ENCODE peak calls at places on chromosome 22, in seven cellular contexts. One of them, this sample, is unnamed.

GRCh38 chr22:32329202-32329645 is 28.4 kb upstream of the RFPL3 start:
- DNase-seq in OCI-LY7: no peak
- DNase-seq in SK-N-SH: no peak
- DNase-seq in PC-9: no peak
- DNase-seq in hepatocyte: no peak
- DNase-seq in PC-3: no peak
- DNase-seq in GM23248: no peak
- DNase-seq in this sample: no peak

GRCh38 chr22:49889071-49889470 is 29.2 kb downstream of the ALG12 start:
- DNase-seq in PC-3: no peak
- DNase-seq in GM23248: no peak
- DNase-seq in SK-N-SH: no peak
- DNase-seq in hepatocyte: no peak
- DNase-seq in OCI-LY7: no peak
- DNase-seq in PC-9: no peak
- DNase-seq in this sample: no peak

GRCh38 chr22:32103648-32104326 is 55.3 kb downstream of the C22orf42 start:
- DNase-seq in OCI-LY7: peak; percentile 11
- DNase-seq in SK-N-SH: peak; percentile 42
- DNase-seq in PC-3: peak; percentile 37
- DNase-seq in GM23248: peak; percentile 43
- DNase-seq in PC-9: peak; percentile 33
- DNase-seq in hepatocyte: no peak
- DNase-seq in this sample: peak; percentile 67

GRCh38 chr22:44604455-44604854 is 97.5 kb upstream of the PRR5 start:
- DNase-seq in OCI-LY7: no peak
- DNase-seq in SK-N-SH: no peak
- DNase-seq in hepatocyte: no peak
- DNase-seq in GM23248: no peak
- DNase-seq in PC-9: no peak
- DNase-seq in PC-3: no peak
- DNase-seq in this sample: no peak

GRCh38 chr22:29167032-29167911 is 38.4 kb upstream of the EMID1 start:
- DNase-seq in PC-3: no peak
- DNase-seq in GM23248: no peak
- DNase-seq in OCI-LY7: peak; percentile 55
- DNase-seq in SK-N-SH: no peak
- DNase-seq in PC-9: no peak
- DNase-seq in hepatocyte: no peak
- DNase-seq in this sample: peak; percentile 96

GRCh38 chr22:44127353-44127752 is 53.4 kb upstream of the PARVG start:
- DNase-seq in SK-N-SH: no peak
- DNase-seq in OCI-LY7: no peak
- DNase-seq in PC-9: no peak
- DNase-seq in GM23248: peak; percentile 17
- DNase-seq in PC-3: no peak
- DNase-seq in hepatocyte: no peak
- DNase-seq in this sample: no peak

GRCh38 chr22:42769574-42770447 is 49.1 kb upstream of the A4GALT start:
- DNase-seq in PC-9: no peak
- DNase-seq in hepatocyte: peak; percentile 83
- DNase-seq in OCI-LY7: peak; percentile 74
- DNase-seq in SK-N-SH: no peak
- DNase-seq in PC-3: no peak
- DNase-seq in GM23248: peak; percentile 86
- DNase-seq in this sample: peak; percentile 46

GRCh38 chr22:28146401-28147304 is 227.6 kb upstream of the PITPNB start:
- DNase-seq in SK-N-SH: no peak
- DNase-seq in PC-3: no peak
- DNase-seq in OCI-LY7: no peak
- DNase-seq in GM23248: peak; percentile 15
- DNase-seq in PC-9: no peak
- DNase-seq in hepatocyte: no peak
- DNase-seq in this sample: no peak

GRCh38 chr22:44710474-44711235 is 8.7 kb downstream of the PRR5 start:
- DNase-seq in PC-9: no peak
- DNase-seq in OCI-LY7: peak; percentile 20
- DNase-seq in GM23248: no peak
- DNase-seq in hepatocyte: no peak
- DNase-seq in SK-N-SH: no peak
- DNase-seq in PC-3: no peak
- DNase-seq in this sample: no peak

GRCh38 chr22:30044369-30044768 is 35.9 kb upstream of the HORMAD2 start:
- DNase-seq in GM23248: peak; percentile 96
- DNase-seq in PC-9: peak; percentile 96
- DNase-seq in PC-3: peak; percentile 71
- DNase-seq in OCI-LY7: no peak
- DNase-seq in SK-N-SH: peak; percentile 45
- DNase-seq in hepatocyte: peak; percentile 78
- DNase-seq in this sample: no peak

GRCh38 chr22:46551321-46551720 is 13.9 kb upstream of the CELSR1 start:
- DNase-seq in SK-N-SH: no peak
- DNase-seq in OCI-LY7: no peak
- DNase-seq in PC-9: no peak
- DNase-seq in hepatocyte: no peak
- DNase-seq in PC-3: no peak
- DNase-seq in GM23248: no peak
- DNase-seq in this sample: no peak
- H3K9me2 ChIP-seq in SK-N-SH: no peaks in the 10 kb centered on the region
- H3K9me2 ChIP-seq in OCI-LY7: no peaks in the 10 kb centered on the region
- H3K9me2 ChIP-seq in PC-9: no peaks in the 10 kb centered on the region
- H3K9me2 ChIP-seq in hepatocyte: no peaks in the 10 kb centered on the region
- H3K9me2 ChIP-seq in PC-3: no peaks in the 10 kb centered on the region
- H3K9me2 ChIP-seq in GM23248: no peaks in the 10 kb centered on the region
- H3K9me2 ChIP-seq in this sample: no peaks in the 10 kb centered on the region

DNA sequence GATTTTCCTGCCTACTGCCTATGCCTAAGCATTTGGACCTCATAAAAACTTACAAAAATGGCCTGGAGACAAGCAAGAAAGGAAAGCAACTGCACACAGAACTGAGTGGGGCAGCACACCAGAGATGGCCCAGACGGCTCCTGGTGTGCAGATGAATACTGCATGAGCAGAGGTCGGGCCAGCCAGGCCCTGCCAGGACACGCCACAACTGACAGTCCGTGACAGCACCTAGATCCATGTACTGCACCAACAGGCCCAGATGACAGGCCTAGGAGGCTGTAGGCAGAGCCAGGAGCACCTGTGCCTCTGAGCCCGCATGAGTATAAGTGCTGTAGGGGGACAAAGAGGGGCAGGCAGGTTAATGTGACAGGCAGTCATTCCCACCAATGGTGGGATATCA is 160.2 kb downstream of the IGLL1 start:
- DNase-seq in PC-3: no peak
- DNase-seq in OCI-LY7: no peak
- DNase-seq in PC-9: no peak
- DNase-seq in GM23248: no peak
- DNase-seq in hepatocyte: no peak
- DNase-seq in SK-N-SH: no peak
- DNase-seq in this sample: no peak
- H3K4me1 ChIP-seq in PC-3: no peaks in the 10 kb centered on the region
- H3K4me1 ChIP-seq in OCI-LY7: peaks cover 18% of the 10 kb centered on the region
- H3K4me1 ChIP-seq in PC-9: no peaks in the 10 kb centered on the region
- H3K4me1 ChIP-seq in GM23248: no peaks in the 10 kb centered on the region
- H3K4me1 ChIP-seq in hepatocyte: no peaks in the 10 kb centered on the region
- H3K4me1 ChIP-seq in SK-N-SH: peaks cover 10% of the 10 kb centered on the region
- H3K4me1 ChIP-seq in this sample: peaks cover 5% of the 10 kb centered on the region

DNA sequence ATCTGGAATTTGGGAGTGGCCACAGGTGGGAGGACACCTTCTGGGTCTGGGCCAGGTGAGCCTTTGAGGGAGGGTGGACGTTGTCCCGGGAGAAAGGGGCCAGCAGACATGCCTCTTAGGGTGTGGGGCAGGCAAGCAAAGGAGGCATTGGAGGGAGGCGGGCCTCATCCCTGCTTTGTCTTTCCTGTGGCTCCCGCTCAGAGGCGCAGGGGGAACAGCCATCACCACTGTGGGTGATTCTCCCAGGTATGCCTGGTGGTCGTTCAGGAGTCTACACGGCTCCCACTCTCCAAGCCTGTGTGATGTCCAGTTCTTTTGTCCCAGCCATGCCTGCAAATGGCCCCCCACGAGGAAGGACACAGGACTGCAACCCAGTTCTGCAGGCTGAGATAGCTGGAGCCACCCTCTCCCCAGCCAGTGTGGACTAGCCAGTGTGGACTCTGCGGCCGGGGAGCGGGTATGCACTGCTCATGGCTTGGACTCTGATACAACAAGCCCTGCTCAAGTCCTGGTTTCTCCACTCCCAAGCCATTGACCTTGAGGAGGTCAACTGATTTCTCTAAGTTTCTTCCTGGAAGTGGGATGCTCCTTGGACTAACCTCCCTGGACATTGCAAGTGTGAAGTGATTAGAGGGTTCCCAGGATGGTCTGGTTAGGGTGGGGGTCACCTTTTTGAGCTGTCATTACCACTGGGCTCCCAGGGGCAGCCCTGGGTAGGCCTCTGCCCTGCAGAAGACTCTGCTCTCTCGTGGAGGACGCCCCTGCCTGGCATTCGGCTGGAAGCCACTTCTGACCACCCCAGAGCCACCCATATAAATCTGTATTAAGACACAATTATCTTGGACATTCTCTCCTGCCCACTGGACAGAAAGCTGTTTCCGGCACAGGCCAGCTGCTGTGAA is 1151.2 kb downstream of the BRD1 start:
- DNase-seq in SK-N-SH: no peak
- DNase-seq in GM23248: no peak
- DNase-seq in PC-3: no peak
- DNase-seq in OCI-LY7: no peak
- DNase-seq in hepatocyte: no peak
- DNase-seq in PC-9: no peak
- DNase-seq in this sample: no peak
- H3K9me2 ChIP-seq in SK-N-SH: no peaks in the 10 kb centered on the region
- H3K9me2 ChIP-seq in GM23248: no peaks in the 10 kb centered on the region
- H3K9me2 ChIP-seq in PC-3: no peaks in the 10 kb centered on the region
- H3K9me2 ChIP-seq in OCI-LY7: no peaks in the 10 kb centered on the region
- H3K9me2 ChIP-seq in hepatocyte: no peaks in the 10 kb centered on the region
- H3K9me2 ChIP-seq in PC-9: no peaks in the 10 kb centered on the region
- H3K9me2 ChIP-seq in this sample: no peaks in the 10 kb centered on the region

DNA sequence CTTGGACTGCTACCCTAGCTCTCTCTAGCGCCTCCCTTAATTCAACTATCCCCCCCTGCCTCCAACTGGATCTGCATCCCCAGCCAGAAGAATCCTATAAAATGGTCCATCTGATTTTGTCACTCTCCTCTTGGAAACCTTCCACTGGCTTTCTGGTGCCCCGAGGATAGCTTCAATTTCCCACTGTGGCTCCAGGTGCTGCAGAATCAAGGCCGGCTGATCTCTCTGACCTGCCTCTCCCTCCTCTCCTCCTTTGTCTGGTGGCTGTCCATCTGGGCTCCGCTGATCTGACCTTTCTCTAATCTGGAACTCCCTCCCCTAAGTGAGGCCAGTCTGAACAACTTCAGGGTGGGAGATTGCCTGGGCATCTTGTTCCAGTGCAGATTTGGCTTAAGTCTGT is 6.1 kb upstream of the GRK3 start:
- DNase-seq in PC-9: no peak
- DNase-seq in GM23248: no peak
- DNase-seq in OCI-LY7: no peak
- DNase-seq in hepatocyte: no peak
- DNase-seq in SK-N-SH: no peak
- DNase-seq in PC-3: no peak
- DNase-seq in this sample: no peak
- H3K4me1 ChIP-seq in PC-9: no peaks in the 10 kb centered on the region
- H3K4me1 ChIP-seq in GM23248: no peaks in the 10 kb centered on the region
- H3K4me1 ChIP-seq in OCI-LY7: peaks cover 30% of the 10 kb centered on the region
- H3K4me1 ChIP-seq in hepatocyte: no peaks in the 10 kb centered on the region
- H3K4me1 ChIP-seq in SK-N-SH: peaks cover 16% of the 10 kb centered on the region
- H3K4me1 ChIP-seq in PC-3: no peaks in the 10 kb centered on the region
- H3K4me1 ChIP-seq in this sample: no peaks in the 10 kb centered on the region

GRCh38 chr22:19865141-19865829 is 10.6 kb upstream of the GNB1L start:
- DNase-seq in SK-N-SH: no peak
- DNase-seq in GM23248: no peak
- DNase-seq in hepatocyte: no peak
- DNase-seq in PC-3: no peak
- DNase-seq in OCI-LY7: no peak
- DNase-seq in PC-9: no peak
- DNase-seq in this sample: no peak
- H3K9me2 ChIP-seq in SK-N-SH: no peaks in the 10 kb centered on the region
- H3K9me2 ChIP-seq in GM23248: peaks cover 4% of the 10 kb centered on the region
- H3K9me2 ChIP-seq in hepatocyte: no peaks in the 10 kb centered on the region
- H3K9me2 ChIP-seq in PC-3: no peaks in the 10 kb centered on the region
- H3K9me2 ChIP-seq in OCI-LY7: no peaks in the 10 kb centered on the region
- H3K9me2 ChIP-seq in PC-9: no peaks in the 10 kb centered on the region
- H3K9me2 ChIP-seq in this sample: no peaks in the 10 kb centered on the region

GRCh38 chr22:36352775-36353507 is 34.8 kb downstream of the MYH9 start:
- DNase-seq in PC-9: no peak
- DNase-seq in hepatocyte: peak; percentile 53
- DNase-seq in PC-3: no peak
- DNase-seq in GM23248: no peak
- DNase-seq in SK-N-SH: no peak
- DNase-seq in OCI-LY7: no peak
- DNase-seq in this sample: no peak
- H3K4me1 ChIP-seq in PC-9: peaks cover 34% of the 10 kb centered on the region
- H3K4me1 ChIP-seq in hepatocyte: peaks cover 35% of the 10 kb centered on the region
- H3K4me1 ChIP-seq in PC-3: peaks cover 57% of the 10 kb centered on the region
- H3K4me1 ChIP-seq in GM23248: peaks cover 61% of the 10 kb centered on the region
- H3K4me1 ChIP-seq in SK-N-SH: peaks cover 29% of the 10 kb centered on the region
- H3K4me1 ChIP-seq in OCI-LY7: peaks cover 35% of the 10 kb centered on the region
- H3K4me1 ChIP-seq in this sample: peaks cover 7% of the 10 kb centered on the region

GRCh38 chr22:38220653-38221386 is 19.0 kb downstream of the MAFF start:
- DNase-seq in PC-3: no peak
- DNase-seq in PC-9: no peak
- DNase-seq in GM23248: no peak
- DNase-seq in SK-N-SH: no peak
- DNase-seq in OCI-LY7: no peak
- DNase-seq in hepatocyte: no peak
- DNase-seq in this sample: no peak
- H3K9me2 ChIP-seq in PC-3: no peaks in the 10 kb centered on the region
- H3K9me2 ChIP-seq in PC-9: no peaks in the 10 kb centered on the region
- H3K9me2 ChIP-seq in GM23248: no peaks in the 10 kb centered on the region
- H3K9me2 ChIP-seq in SK-N-SH: no peaks in the 10 kb centered on the region
- H3K9me2 ChIP-seq in OCI-LY7: no peaks in the 10 kb centered on the region
- H3K9me2 ChIP-seq in hepatocyte: no peaks in the 10 kb centered on the region
- H3K9me2 ChIP-seq in this sample: no peaks in the 10 kb centered on the region

This sample was measured in Karpas-422.